ENCODE peak calls at places on chromosomes 2 and 18, in six cellular contexts. G is CD8-positive, alpha-beta memory T cell; O is naive thymus-derived CD4-positive, alpha-beta T cell; M is lower lobe of right lung; E is A549; F is tibial artery. I is an unnamed sample.

GRCh38 chr2:237467447-237468179 is 19.4 kb upstream of the MLPH start:
- DNase-seq in G (no peak), F (no peak), O (no peak), E (no peak), M (no peak), I (no peak)

GRCh38 chr18:77069931-77070330 is 62.7 kb downstream of the MBP start:
- DNase-seq in O (no peak), M (no peak), F (no peak), E (no peak), G (peak; percentile 67), I (no peak)

GRCh38 chr2:223357076-223357475 is 245.1 kb downstream of the SCG2 start:
- DNase-seq in M (no peak), O (no peak), E (no peak), F (no peak), G (no peak), I (no peak)

GRCh38 chr2:26880161-26880560 is 32.2 kb downstream of the DPYSL5 start:
- DNase-seq in E (no peak), M (no peak), G (no peak), F (no peak), O (no peak), I (no peak)

GRCh38 chr18:55302337-55302833 is 285.6 kb downstream of the TCF4 start:
- DNase-seq in G (no peak), M (no peak), E (no peak), O (no peak), F (no peak), I (no peak)

GRCh38 chr2:213288913-213289700 is 4.8 kb downstream of the SPAG16 start:
- DNase-seq in G (no peak), O (no peak), E (no peak), M (no peak), F (no peak), I (no peak)

GRCh38 chr2:166932032-166932431 is 43.8 kb downstream of the XIRP2 start:
- DNase-seq in O (no peak), F (no peak), E (no peak), M (no peak), G (no peak), I (no peak)

GRCh38 chr2:231371430-231372054 is 24.0 kb upstream of the B3GNT7 start:
- DNase-seq in M (peak; percentile 44), E (no peak), G (peak; percentile 34), F (no peak), O (no peak), I (no peak)

GRCh38 chr2:45696708-45697107 is 45.2 kb downstream of the PRKCE start:
- DNase-seq in M (no peak), G (no peak), F (no peak), E (no peak), O (no peak), I (no peak)

GRCh38 chr2:85399183-85399455 is 11.0 kb downstream of the CAPG start:
- DNase-seq in M (no peak), F (no peak), E (no peak), G (no peak), O (no peak), I (no peak)

GRCh38 chr2:27572439-27572838 is 10.4 kb upstream of the ZNF512 start:
- DNase-seq in F (no peak), M (no peak), G (no peak), E (no peak), O (no peak), I (no peak)

GRCh38 chr2:12507295-12507694 is 209.4 kb upstream of the TRIB2 start:
- DNase-seq in G (peak; percentile 77), F (no peak), O (peak; percentile 70), M (no peak), E (no peak), I (peak; percentile 71)

GRCh38 chr18:63832470-63832869 is 55.0 kb upstream of the SERPINB2 start:
- DNase-seq in E (no peak), M (no peak), O (no peak), G (no peak), F (no peak), I (no peak)

GRCh38 chr2:44616616-44617266 is 255.0 kb downstream of the CAMKMT start:
- DNase-seq in F (no peak), O (no peak), E (no peak), G (no peak), M (no peak), I (no peak)

GRCh38 chr2:102736174-102736606 is 25.6 kb upstream of the TMEM182 start:
- DNase-seq in G (peak; percentile 49), M (no peak), E (peak; percentile 38), O (no peak), F (no peak), I (peak; percentile 7)

GRCh38 chr2:144052103-144052502 is 467.8 kb downstream of the ZEB2 start:
- DNase-seq in G (no peak), O (no peak), M (no peak), E (no peak), F (no peak), I (no peak)

GRCh38 chr2:44772670-44773378 is 168.7 kb upstream of the SIX3 start:
- DNase-seq in F (no peak), M (no peak), E (no peak), O (no peak), G (no peak), I (no peak)

GRCh38 chr18:74896390-74896991 is 298.8 kb downstream of the ZNF407 start:
- DNase-seq in O (no peak), G (peak; percentile 71), M (no peak), F (no peak), E (no peak), I (peak; percentile 63)

GRCh38 chr18:2448565-2449151 is 122.6 kb downstream of the METTL4 start:
- DNase-seq in O (no peak), M (no peak), G (no peak), E (no peak), F (no peak), I (no peak)

GRCh38 chr2:229784791-229785190 is 70.4 kb upstream of the DNER start:
- DNase-seq in M (no peak), F (no peak), G (no peak), E (no peak), O (no peak), I (no peak)

GRCh38 chr2:10659898-10660568 is 29.7 kb downstream of the NOL10 start:
- DNase-seq in E (peak; percentile 65), F (no peak), M (no peak), O (peak; percentile 42), G (no peak), I (peak; percentile 34)

GRCh38 chr2:746697-747096 is 69.5 kb upstream of the TMEM18 start:
- DNase-seq in F (no peak), M (no peak), E (no peak), O (no peak), G (no peak), I (no peak)

GRCh38 chr18:28365406-28365805 is 188.5 kb upstream of the CDH2 start:
- DNase-seq in O (no peak), F (no peak), E (no peak), M (no peak), G (no peak), I (no peak)

GRCh38 chr2:197079832-197080555 is 153.5 kb upstream of the PGAP1 start:
- DNase-seq in E (no peak), M (no peak), O (no peak), F (no peak), G (no peak), I (no peak)

GRCh38 chr2:240124651-240125030 is 11.5 kb downstream of the COPS9 start:
- DNase-seq in G (no peak), M (peak; percentile 15), F (no peak), E (no peak), O (peak; percentile 18), I (no peak)

GRCh38 chr2:64768426-64769033 is 114.8 kb upstream of the SERTAD2 start:
- DNase-seq in O (no peak), E (no peak), F (no peak), M (no peak), G (no peak), I (no peak)

DNA sequence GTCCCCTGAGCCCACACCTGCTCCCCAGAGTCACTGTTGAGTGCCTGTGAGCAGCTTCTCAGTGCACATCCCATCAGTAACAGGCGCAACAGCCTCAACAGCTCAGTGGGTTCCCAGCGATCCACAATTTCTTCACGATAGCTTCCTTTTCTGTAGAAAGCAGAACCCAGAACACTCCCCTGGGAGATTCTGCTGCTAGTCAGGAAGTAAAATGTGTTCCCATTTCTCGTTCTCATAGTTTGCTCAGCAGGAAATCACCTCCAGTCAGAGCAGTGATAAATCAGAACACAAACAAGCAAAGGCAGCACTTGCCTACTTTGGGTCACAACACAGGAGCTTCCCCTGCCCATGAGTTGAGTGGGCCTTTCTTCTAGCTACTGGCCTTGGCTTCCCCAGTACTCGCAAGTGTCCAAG is 48.9 kb upstream of the ATG16L1 start:
- DNase-seq in G (peak; percentile 17), E (no peak), M (no peak), O (no peak), F (no peak), I (no peak)
- H3K4me1 ChIP-seq in G (no peaks in the 10 kb centered on the region), E (no peaks in the 10 kb centered on the region), M (no peaks in the 10 kb centered on the region), O (no peaks in the 10 kb centered on the region), F (no peaks in the 10 kb centered on the region), I (no peaks in the 10 kb centered on the region)

DNA sequence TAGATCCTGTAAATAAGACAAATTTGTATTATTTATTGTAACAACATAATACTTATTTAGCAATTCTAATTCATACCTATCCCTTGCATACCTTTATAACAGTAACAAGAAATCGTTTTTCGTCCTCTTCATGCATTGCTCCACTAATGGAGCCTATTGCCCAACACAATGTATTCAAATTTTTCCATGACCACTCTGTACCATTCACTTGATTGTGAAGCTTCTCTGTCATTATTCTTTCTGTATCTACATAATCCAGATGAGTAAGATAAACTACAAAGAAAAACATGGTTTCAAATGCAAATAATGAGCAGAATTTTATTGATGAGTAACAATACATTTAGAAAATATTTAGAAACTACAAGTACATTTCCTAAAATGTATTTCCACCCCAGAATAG is 21.6 kb upstream of the USP34 start:
- DNase-seq in E (no peak), F (no peak), O (no peak), G (no peak), M (no peak), I (no peak)
- H3K27ac ChIP-seq in E (no peak overlapping the region), F (no peak overlapping the region), O (no peak overlapping the region), G (no peak overlapping the region), M (no peak overlapping the region), I (no peak overlapping the region)

GRCh38 chr2:73106791-73107190 is 6.0 kb downstream of the RAB11FIP5 start:
- DNase-seq in O (no peak), E (no peak), M (no peak), G (no peak), F (no peak), I (no peak)
- H3K9me3 ChIP-seq in O (no peaks in the 10 kb centered on the region), E (no peaks in the 10 kb centered on the region), M (no peaks in the 10 kb centered on the region), G (no peaks in the 10 kb centered on the region), F (no peaks in the 10 kb centered on the region), I (no peaks in the 10 kb centered on the region)

GRCh38 chr2:5990021-5990420 is 297.8 kb downstream of the SOX11 start:
- DNase-seq in E (no peak), G (no peak), O (no peak), F (no peak), M (no peak), I (no peak)

GRCh38 chr2:5985551-5986229 is 293.5 kb downstream of the SOX11 start:
- DNase-seq in F (no peak), G (no peak), M (no peak), E (no peak), O (no peak), I (no peak)

GRCh38 chr2:5991305-5991968 is 299.3 kb downstream of the SOX11 start:
- DNase-seq in M (no peak), O (no peak), E (no peak), F (no peak), G (no peak), I (no peak)

GRCh38 chr2:5984946-5985345 is 292.8 kb downstream of the SOX11 start:
- DNase-seq in O (no peak), G (no peak), F (no peak), M (no peak), E (no peak), I (no peak)

GRCh38 chr2:5987117-5987787 is 295.1 kb downstream of the SOX11 start:
- DNase-seq in G (no peak), E (no peak), O (no peak), F (no peak), M (no peak), I (no peak)
- H3K4me1 ChIP-seq in G (no peaks in the 10 kb centered on the region), E (no peaks in the 10 kb centered on the region), O (no peaks in the 10 kb centered on the region), F (no peaks in the 10 kb centered on the region), M (no peaks in the 10 kb centered on the region), I (no peaks in the 10 kb centered on the region)

I was measured in CD8-positive, alpha-beta T cell.